ENCODE peak calls at places on chromosomes 5 and 9, in nine cellular contexts. A is stromal cell of bone marrow; B is left lobe of liver; J is effector memory CD8-positive, alpha-beta T cell; Y is activated naive CD8-positive, alpha-beta T cell treated with anti-CD3 and anti-CD28 coated beads, Interleukin-2, amount 10 ng/mL, durations not matched to agents 7 days and 5 days; F is activated naive CD4-positive, alpha-beta T cell treated with anti-CD3 and anti-CD28 coated beads, Interleukin-2, amount 50 U/mL, for 72 hours; Q is activated T-helper 1 cell treated with Interleukin-2 at 50 U/mL for 16 hours; H is sciatic nerve; W is cerebellar cortex. N is an unnamed sample.
A peak's percentile ranks its signal among the peaks of the same experiment; 100 is the strongest.

GRCh38 chr5:107990881-107991810 is 320.4 kb upstream of the EFNA5 start:
- DNase-seq in A (no peak), B (no peak), J (no peak), Y (no peak), F (no peak), Q (no peak), H (no peak), W (no peak), N (no peak)

GRCh38 chr9:135245482-135246247 is 158.2 kb downstream of the OLFM1 start:
- DNase-seq in A (no peak), B (no peak), J (no peak), Y (no peak), F (no peak), Q (no peak), H (no peak), W (no peak), N (no peak)

GRCh38 chr5:43889238-43889637 is 286.3 kb downstream of the NNT start:
- DNase-seq in A (no peak), B (no peak), J (no peak), Y (no peak), F (no peak), Q (no peak), H (no peak), W (no peak), N (no peak)

GRCh38 chr9:4334439-4334838 is 34.6 kb upstream of the GLIS3 start:
- DNase-seq in A (no peak), B (peak; percentile 87), J (no peak), Y (no peak), F (no peak), Q (no peak), H (no peak), W (peak; percentile 74), N (no peak)

GRCh38 chr5:146640285-146640896 is 124.4 kb upstream of the GPR151 start:
- DNase-seq in A (no peak), B (no peak), J (no peak), Y (no peak), F (no peak), Q (no peak), H (no peak), W (no peak), N (no peak)

GRCh38 chr5:71653119-71653518 is 66.0 kb upstream of the CARTPT start:
- DNase-seq in A (no peak), B (no peak), J (no peak), Y (no peak), F (no peak), Q (no peak), H (no peak), W (peak; percentile 29), N (no peak)

GRCh38 chr5:167893271-167893670 is 398.2 kb upstream of the WWC1 start:
- DNase-seq in A (no peak), B (no peak), J (no peak), Y (no peak), F (no peak), Q (no peak), H (no peak), W (no peak), N (no peak)

GRCh38 chr9:2281803-2282185 is 266.6 kb downstream of the SMARCA2 start:
- DNase-seq in A (no peak), B (no peak), J (no peak), Y (no peak), F (no peak), Q (no peak), H (no peak), W (no peak), N (no peak)

N was measured in activated gamma-delta T cell.